ENCODE peak calls at places on chromosomes 16 and 17, in four cellular contexts. J is uterus, O is PC-3, X is colonic mucosa. A is an unnamed sample.

GRCh38 chr17:65173284-65173793 is 36.2 kb downstream of the RGS9 start:
- DNase-seq in J (no peak), O (peak; percentile 78), X (peak; percentile 39), A (no peak)

GRCh38 chr16:68493412-68494070 is 45.2 kb upstream of the SMPD3 start:
- DNase-seq in J (no peak), O (no peak), X (no peak), A (peak; percentile 73)

GRCh38 chr17:50181155-50181554 is 15.3 kb downstream of the SGCA start:
- DNase-seq in J (no peak), O (no peak), X (no peak), A (peak; percentile 92)

GRCh38 chr16:14652726-14653125 is 20.0 kb downstream of the BFAR start:
- DNase-seq in J (no peak), O (no peak), X (no peak), A (no peak)

GRCh38 chr17:76565728-76566612 is 19.7 kb downstream of the ST6GALNAC2 start:
- DNase-seq in J (no peak), O (no peak), X (no peak), A (no peak)

GRCh38 chr16:88939814-88940195 is 37.2 kb downstream of the CBFA2T3 start:
- DNase-seq in J (no peak), O (no peak), X (no peak), A (no peak)

GRCh38 chr16:8850279-8850885 is 18.4 kb downstream of the CARHSP1 start:
- DNase-seq in J (peak; percentile 27), O (peak; percentile 77), X (peak; percentile 22), A (peak; percentile 64)

GRCh38 chr17:28392491-28392890 is 13.5 kb downstream of the SLC46A1 start:
- DNase-seq in J (no peak), O (no peak), X (no peak), A (no peak)

GRCh38 chr16:15482068-15482747 is 47.8 kb downstream of the BMERB1 start:
- DNase-seq in J (peak; percentile 49), O (peak; percentile 94), X (peak; percentile 65), A (no peak)

GRCh38 chr16:51095890-51096626 is 55.0 kb downstream of the SALL1 start:
- DNase-seq in J (no peak), O (no peak), X (no peak), A (no peak)

GRCh38 chr16:10646581-10647263 is 48.0 kb downstream of the TEKT5 start:
- DNase-seq in J (no peak), O (no peak), X (peak; percentile 60), A (no peak)

GRCh38 chr17:40499551-40500189 is 1.8 kb downstream of the TNS4 start:
- DNase-seq in J (peak; percentile 90), O (peak; percentile 70), X (peak; percentile 95), A (peak; percentile 96)

GRCh38 chr16:86509759-86510464 is 415 bp upstream of the FOXF1 start:
- DNase-seq in J (peak; percentile 54), O (no peak), X (peak; percentile 58), A (no peak)

GRCh38 chr17:42774066-42774750 is 959 bp downstream of the VPS25 start:
- DNase-seq in J (no peak), O (peak; percentile 61), X (no peak), A (no peak)

GRCh38 chr16:19410435-19411153 is 7.1 kb upstream of the TMC5 start:
- DNase-seq in J (no peak), O (peak; percentile 53), X (peak; percentile 62), A (no peak)

GRCh38 chr16:28086496-28087139 is 23.1 kb upstream of the GSG1L start:
- DNase-seq in J (no peak), O (no peak), X (no peak), A (no peak)

GRCh38 chr17:28807925-28808641 is 34.5 kb downstream of the FAM222B start:
- DNase-seq in J (no peak), O (peak; percentile 74), X (no peak), A (no peak)

GRCh38 chr17:74280093-74280513 is 6.1 kb downstream of the DNAI2 start:
- DNase-seq in J (no peak), O (no peak), X (no peak), A (no peak)

GRCh38 chr17:1724869-1725641 is 551 bp downstream of the WDR81 start:
- DNase-seq in J (peak; percentile 35), O (no peak), X (no peak), A (no peak)

GRCh38 chr17:17151541-17151940 is 54.6 kb downstream of the PLD6 start:
- DNase-seq in J (no peak), O (peak; percentile 66), X (no peak), A (no peak)

GRCh38 chr17:76438906-76439305 is 14.0 kb downstream of the UBE2O start:
- DNase-seq in J (no peak), O (peak; percentile 75), X (no peak), A (no peak)

GRCh38 chr16:3574195-3574594 is 3.0 kb downstream of the NLRC3 start:
- DNase-seq in J (no peak), O (no peak), X (no peak), A (no peak)

GRCh38 chr16:21618261-21618660 is 18.9 kb downstream of the METTL9 start:
- DNase-seq in J (no peak), O (no peak), X (no peak), A (no peak)

GRCh38 chr17:74444406-74444805 is 12.5 kb downstream of the GPRC5C start:
- DNase-seq in J (peak; percentile 46), O (no peak), X (no peak), A (peak; percentile 76)

GRCh38 chr17:61927211-61928100 is at the start of gene INTS2:
- DNase-seq in J (peak; percentile 97), O (peak; percentile 97), X (peak; percentile 98), A (peak; percentile 98)

GRCh38 chr16:88561485-88562369 is 8.5 kb upstream of the ZC3H18 start:
- DNase-seq in J (peak; percentile 41), O (peak; percentile 48), X (peak; percentile 37), A (no peak)

GRCh38 chr17:36602030-36602737 is 801 bp downstream of the MRM1 start:
- DNase-seq in J (peak; percentile 22), O (peak; percentile 3), X (peak; percentile 56), A (no peak)

GRCh38 chr16:13811834-13812233 is 108.1 kb upstream of the ERCC4 start:
- DNase-seq in J (no peak), O (no peak), X (no peak), A (no peak)

GRCh38 chr16:642189-643049 is 791 bp downstream of the MCRIP2 start:
- DNase-seq in J (no peak), O (peak; percentile 26), X (peak; percentile 81), A (no peak)

GRCh38 chr16:74627506-74628220 is 20.7 kb upstream of the GLG1 start:
- DNase-seq in J (peak; percentile 35), O (no peak), X (no peak), A (no peak)

GRCh38 chr16:7268182-7268581 is 64.5 kb upstream of the RBFOX1 start:
- DNase-seq in J (no peak), O (peak; percentile 7), X (peak; percentile 32), A (no peak)

GRCh38 chr17:8151120-8151640 is 1.0 kb downstream of the PER1 start:
- DNase-seq in J (peak; percentile 94), O (peak; percentile 55), X (peak; percentile 87), A (peak; percentile 96)

GRCh38 chr16:71421911-71422310 is 19.9 kb downstream of the TLE7 start:
- DNase-seq in J (no peak), O (peak; percentile 23), X (peak; percentile 29), A (peak; percentile 32)

GRCh38 chr16:50526796-50527195 is 21.4 kb upstream of the NKD1 start:
- DNase-seq in J (no peak), O (no peak), X (no peak), A (no peak)

GRCh38 chr16:56824335-56824734 is 40.7 kb upstream of the SLC12A3 start:
- DNase-seq in J (no peak), O (no peak), X (peak; percentile 40), A (no peak)
- TF ChIP-seq CTCF in J (no peak), O (no peak), X (peak; percentile 25), A (peak; percentile 62)

GRCh38 chr17:48163809-48164208 is 56.2 kb downstream of the SNX11 start:
- DNase-seq in J (no peak), O (no peak), X (no peak), A (no peak)
- TF ChIP-seq CTCF in J (no peak), O (peak; percentile 61), X (no peak), A (peak; percentile 58)

GRCh38 chr17:72590382-72590781 is 469.6 kb downstream of the SOX9 start:
- DNase-seq in J (no peak), O (peak; percentile 93), X (no peak), A (no peak)
- TF ChIP-seq CTCF in J (no peak), O (no peak), X (no peak), A (no peak)

GRCh38 chr17:60107526-60108257 is 29.0 kb upstream of the HEATR6 start:
- DNase-seq in J (no peak), O (peak; percentile 17), X (no peak), A (no peak)
- TF ChIP-seq CTCF in J (no peak), O (no peak), X (no peak), A (peak; percentile 56)

DNA sequence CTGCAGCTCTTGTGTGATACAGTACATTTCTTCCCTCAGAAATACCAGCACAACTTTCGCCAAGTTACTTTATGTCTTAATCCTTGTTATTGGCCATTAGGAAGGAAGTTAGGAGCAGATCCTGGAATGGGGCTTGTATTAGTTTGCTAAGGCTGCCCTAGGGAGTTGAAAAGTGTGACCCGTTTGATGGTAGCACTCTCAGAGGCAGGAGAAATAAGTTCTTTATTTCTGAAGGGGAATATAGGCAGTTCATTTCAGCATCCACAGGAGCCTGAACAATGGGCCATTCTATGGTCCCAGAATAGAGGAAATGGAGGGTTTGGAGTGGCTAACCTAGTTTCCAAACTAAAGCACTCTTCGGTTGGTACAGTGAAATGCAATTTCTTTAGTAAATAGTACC is 11.6 kb upstream of the ABCA10 start:
- DNase-seq in J (no peak), O (no peak), X (no peak), A (no peak)
- TF ChIP-seq CTCF in J (no peak), O (no peak), X (no peak), A (no peak)

A was measured in chondrocyte.